ENCODE peak calls at places on chromosomes 16 and 17, in nine cellular contexts. Y is left lung; M is heart right ventricle; B is heart left ventricle; I is cardiac fibroblast; T is progenitor cell of endocrine pancreas; V is WTC11; W is PC-9; X is CD8-positive, alpha-beta T cell. K is an unnamed sample.

GRCh38 chr17:61833536-61834203 is 29.7 kb downstream of the BRIP1 start:
- DNase-seq in Y (no peak), M (no peak), B (no peak), I (peak; percentile 75), T (no peak), V (no peak), W (peak; percentile 36), X (no peak), K (no peak)

GRCh38 chr17:36104601-36105000 is 974 bp downstream of the CCL4 start:
- DNase-seq in Y (no peak), M (no peak), B (no peak), I (no peak), T (no peak), V (no peak), W (no peak), X (no peak), K (no peak)

GRCh38 chr16:83915081-83915480 is 16.2 kb downstream of the MLYCD start:
- DNase-seq in Y (peak; percentile 75), M (no peak), B (no peak), I (no peak), T (no peak), V (no peak), W (no peak), X (no peak), K (no peak)

GRCh38 chr17:78272914-78273258 is 41.5 kb downstream of the TMEM235 start:
- DNase-seq in Y (no peak), M (no peak), B (no peak), I (no peak), T (no peak), V (no peak), W (no peak), X (no peak), K (no peak)

GRCh38 chr17:49977463-49978389 is 8.7 kb downstream of the DLX4 start:
- DNase-seq in Y (no peak), M (no peak), B (peak; percentile 3), I (no peak), T (no peak), V (peak; percentile 42), W (no peak), X (no peak), K (no peak)

GRCh38 chr17:81863833-81864768 is 3.8 kb upstream of the P4HB start:
- DNase-seq in Y (no peak), M (no peak), B (no peak), I (no peak), T (no peak), V (no peak), W (no peak), X (no peak), K (no peak)

GRCh38 chr17:49817993-49818392 is 29.5 kb downstream of the KAT7 start:
- DNase-seq in Y (no peak), M (no peak), B (no peak), I (no peak), T (no peak), V (no peak), W (no peak), X (peak; percentile 44), K (peak; percentile 32)

GRCh38 chr16:29821663-29822115 is 1.4 kb downstream of the MVP start:
- DNase-seq in Y (no peak), M (no peak), B (peak; percentile 39), I (peak; percentile 79), T (no peak), V (no peak), W (peak; percentile 70), X (no peak), K (no peak)

GRCh38 chr16:380837-381787 is 666 bp downstream of the PGAP6 start:
- DNase-seq in Y (peak; percentile 89), M (peak; percentile 54), B (peak; percentile 76), I (no peak), T (no peak), V (peak; percentile 53), W (no peak), X (no peak), K (no peak)

GRCh38 chr16:938136-938535 is 32.6 kb downstream of the LMF1 start:
- DNase-seq in Y (peak; percentile 61), M (no peak), B (no peak), I (no peak), T (no peak), V (no peak), W (no peak), X (no peak), K (no peak)

GRCh38 chr17:17877548-17878358 is 41.0 kb upstream of the SREBF1 start:
- DNase-seq in Y (no peak), M (peak; percentile 81), B (peak; percentile 84), I (peak; percentile 98), T (no peak), V (peak; percentile 52), W (no peak), X (no peak), K (no peak)
- TF ChIP-seq CTCF in Y (no peak), M (no peak), B (peak; percentile 21), I (no peak), T (no peak), V (no peak), W (no peak), X (no peak), K (no peak)

GRCh38 chr16:58629681-58630640 is at the start of gene CNOT1:
- DNase-seq in Y (peak; percentile 96), M (peak; percentile 97), B (peak; percentile 98), I (peak; percentile 100), T (peak; percentile 99), V (peak; percentile 98), W (peak; percentile 99), X (peak; percentile 97), K (peak; percentile 99)
- TF ChIP-seq CTCF in Y (no peak), M (no peak), B (no peak), I (no peak), T (no peak), V (no peak), W (no peak), X (no peak), K (no peak)

DNA sequence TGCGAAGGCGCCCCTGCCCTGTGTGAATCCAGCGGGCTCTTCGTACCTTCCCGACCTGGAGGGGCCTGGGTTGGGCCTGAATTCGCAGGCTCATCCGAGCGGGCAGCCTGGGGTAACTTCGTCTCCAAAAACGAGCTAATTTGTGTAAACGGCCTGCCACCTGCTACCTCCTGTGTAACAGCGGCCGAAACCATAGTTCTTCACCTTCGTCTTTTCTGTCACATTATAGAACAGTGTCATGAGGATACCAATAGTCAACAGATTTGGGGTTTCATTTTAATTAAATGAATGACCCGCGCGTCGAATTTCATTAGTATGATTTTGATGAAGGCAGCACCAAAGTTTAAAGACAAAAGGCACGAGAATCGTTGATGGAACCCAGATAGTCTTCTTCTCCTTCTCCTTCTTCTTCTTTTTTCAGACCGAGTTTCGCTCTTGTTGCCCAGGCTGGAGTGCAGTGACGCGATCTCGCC is 469 bp upstream of the CENPV start:
- DNase-seq in Y (no peak), M (no peak), B (no peak), I (no peak), T (no peak), V (no peak), W (no peak), X (no peak), K (no peak)
- TF ChIP-seq CTCF in Y (no peak), M (no peak), B (no peak), I (no peak), T (no peak), V (no peak), W (no peak), X (no peak), K (peak; percentile 8)

GRCh38 chr16:27779719-27780161 is 229.8 kb downstream of the KATNIP start:
- DNase-seq in Y (no peak), M (no peak), B (no peak), I (peak; percentile 50), T (peak; percentile 29), V (peak; percentile 82), W (no peak), X (no peak), K (no peak)
- TF ChIP-seq CTCF in Y (no peak), M (no peak), B (no peak), I (peak; percentile 28), T (peak; percentile 61), V (peak; percentile 31), W (no peak), X (no peak), K (no peak)

GRCh38 chr17:65418622-65419021 is 142.8 kb downstream of the AXIN2 start:
- DNase-seq in Y (no peak), M (no peak), B (no peak), I (no peak), T (no peak), V (no peak), W (no peak), X (no peak), K (no peak)
- TF ChIP-seq CTCF in Y (no peak), M (no peak), B (peak; percentile 11), I (no peak), T (no peak), V (no peak), W (no peak), X (no peak), K (no peak)

GRCh38 chr17:40417258-40417608 is 463 bp downstream of the TOP2A start:
- DNase-seq in Y (no peak), M (no peak), B (no peak), I (no peak), T (no peak), V (no peak), W (no peak), X (no peak), K (no peak)

GRCh38 chr17:40416671-40417070 is 1.0 kb downstream of the TOP2A start:
- DNase-seq in Y (no peak), M (no peak), B (no peak), I (no peak), T (no peak), V (no peak), W (no peak), X (no peak), K (no peak)

GRCh38 chr17:40412880-40413279 is 4.8 kb downstream of the TOP2A start:
- DNase-seq in Y (no peak), M (no peak), B (no peak), I (no peak), T (no peak), V (no peak), W (no peak), X (no peak), K (no peak)

GRCh38 chr17:40417609-40418427 is at the start of gene TOP2A:
- DNase-seq in Y (peak; percentile 83), M (peak; percentile 81), B (peak; percentile 88), I (peak; percentile 100), T (peak; percentile 96), V (peak; percentile 97), W (peak; percentile 96), X (peak; percentile 91), K (peak; percentile 97)

DNA sequence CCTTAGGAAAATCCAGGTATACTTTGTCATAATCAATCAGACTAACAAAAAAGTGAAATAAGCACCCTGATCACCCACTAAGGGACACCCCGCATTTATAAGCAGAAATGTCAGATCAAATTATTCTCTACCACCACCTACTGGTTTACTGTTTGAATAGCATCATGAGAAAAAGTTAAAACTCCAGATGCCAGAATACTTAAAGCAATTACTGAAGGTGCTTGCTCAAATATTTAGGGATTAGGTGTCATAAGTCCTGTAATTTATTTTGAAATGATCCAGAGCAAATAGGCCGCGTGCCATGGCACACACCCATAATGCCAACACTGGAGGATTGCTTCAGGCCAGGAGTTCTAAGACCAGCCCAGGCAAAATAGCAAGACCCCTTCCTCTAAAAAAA is 2.3 kb downstream of the TOP2A start:
- DNase-seq in Y (no peak), M (no peak), B (no peak), I (peak; percentile 68), T (no peak), V (no peak), W (no peak), X (no peak), K (no peak)
- TF ChIP-seq CTCF in Y (peak; percentile 56), M (peak; percentile 26), B (peak; percentile 55), I (peak; percentile 56), T (peak; percentile 67), V (peak; percentile 26), W (peak; percentile 79), X (peak; percentile 81), K (peak; percentile 79)

K was measured in natural killer cell.